ENCODE peak calls at places on chromosomes 11 and 22, in eight cellular contexts. Y, H, I, Z, R, G, W and B are unnamed samples.

GRCh38 chr22:23695748-23696325 is 5.0 kb downstream of the RGL4 start:
- DNase-seq in Y (no peak), H (no peak), I (no peak), Z (no peak), R (no peak), G (no peak), W (no peak), B (no peak)

GRCh38 chr22:24083361-24083760 is 72.3 kb downstream of the CABIN1 start:
- DNase-seq in Y (no peak), H (no peak), I (no peak), Z (no peak), R (no peak), G (no peak), W (no peak), B (no peak)

GRCh38 chr11:113119074-113119473 is 157.9 kb downstream of the NCAM1 start:
- DNase-seq in Y (no peak), H (no peak), I (no peak), Z (peak; percentile 30), R (no peak), G (no peak), W (no peak), B (no peak)

GRCh38 chr22:46373838-46374662 is 38.5 kb downstream of the TRMU start:
- DNase-seq in Y (peak; percentile 77), H (no peak), I (no peak), Z (no peak), R (no peak), G (no peak), W (no peak), B (peak; percentile 55)

GRCh38 chr11:100837294-100837693 is 150.2 kb downstream of the ARHGAP42 start:
- DNase-seq in Y (no peak), H (no peak), I (no peak), Z (no peak), R (no peak), G (no peak), W (no peak), B (no peak)

GRCh38 chr11:11148104-11148509 is 204.9 kb downstream of the CSNK2A3 start:
- DNase-seq in Y (no peak), H (peak; percentile 65), I (peak; percentile 94), Z (peak; percentile 40), R (no peak), G (no peak), W (peak; percentile 93), B (peak; percentile 91)

GRCh38 chr11:82980947-82981346 is 79.4 kb downstream of the DDIAS start:
- DNase-seq in Y (no peak), H (no peak), I (no peak), Z (no peak), R (no peak), G (no peak), W (no peak), B (no peak)

GRCh38 chr11:102552447-102553200 is 22.1 kb upstream of the MMP7 start:
- DNase-seq in Y (no peak), H (no peak), I (no peak), Z (no peak), R (peak; percentile 48), G (no peak), W (no peak), B (peak; percentile 57)

GRCh38 chr11:69231466-69232018 is 62.4 kb upstream of the MYEOV start:
- DNase-seq in Y (no peak), H (no peak), I (no peak), Z (no peak), R (peak; percentile 2), G (no peak), W (no peak), B (no peak)

GRCh38 chr11:116232364-116232801 is 540.4 kb downstream of the BUD13 start:
- DNase-seq in Y (no peak), H (no peak), I (no peak), Z (no peak), R (no peak), G (no peak), W (no peak), B (no peak)

GRCh38 chr11:69825037-69825834 is 6.0 kb upstream of the FGF3 start:
- DNase-seq in Y (peak; percentile 62), H (no peak), I (no peak), Z (peak; percentile 72), R (peak; percentile 53), G (no peak), W (peak; percentile 12), B (no peak)

GRCh38 chr11:47863189-47863892 is 15.2 kb upstream of the NUP160 start:
- DNase-seq in Y (no peak), H (no peak), I (no peak), Z (no peak), R (no peak), G (no peak), W (no peak), B (no peak)

GRCh38 chr22:41132555-41132954 is 40.2 kb downstream of the EP300 start:
- DNase-seq in Y (no peak), H (no peak), I (no peak), Z (no peak), R (no peak), G (no peak), W (no peak), B (no peak)

GRCh38 chr22:36201630-36202312 is at the start of gene APOL4:
- DNase-seq in Y (peak; percentile 76), H (peak; percentile 87), I (peak; percentile 78), Z (peak; percentile 56), R (peak; percentile 70), G (no peak), W (peak; percentile 91), B (peak; percentile 58)

GRCh38 chr11:1224491-1225385 is 1.9 kb downstream of the MUC5B start:
- DNase-seq in Y (peak; percentile 85), H (peak; percentile 39), I (peak; percentile 52), Z (no peak), R (no peak), G (no peak), W (peak; percentile 36), B (no peak)

GRCh38 chr11:37171451-37171850 is 573.4 kb upstream of the RAG2 start:
- DNase-seq in Y (no peak), H (no peak), I (no peak), Z (no peak), R (no peak), G (no peak), W (no peak), B (no peak)

GRCh38 chr11:3855808-3856491 is 486 bp downstream of the STIM1 start:
- DNase-seq in Y (peak; percentile 87), H (peak; percentile 77), I (peak; percentile 77), Z (no peak), R (peak; percentile 46), G (no peak), W (peak; percentile 87), B (peak; percentile 56)

GRCh38 chr11:130581631-130582030 is 133.2 kb downstream of the ADAMTS15 start:
- DNase-seq in Y (no peak), H (no peak), I (no peak), Z (no peak), R (no peak), G (no peak), W (no peak), B (no peak)

GRCh38 chr11:75275581-75275980 is 35.0 kb downstream of the TPBGL start:
- DNase-seq in Y (peak; percentile 87), H (peak; percentile 81), I (peak; percentile 75), Z (no peak), R (peak; percentile 57), G (peak; percentile 24), W (peak; percentile 68), B (peak; percentile 33)

GRCh38 chr11:126573325-126574076 is 218.0 kb downstream of the ST3GAL4 start:
- DNase-seq in Y (no peak), H (no peak), I (no peak), Z (no peak), R (no peak), G (no peak), W (no peak), B (no peak)

GRCh38 chr11:128481135-128481534 is 106.2 kb downstream of the ETS1 start:
- DNase-seq in Y (no peak), H (no peak), I (no peak), Z (no peak), R (no peak), G (no peak), W (no peak), B (no peak)

GRCh38 chr11:63682045-63682915 is 980 bp downstream of the RTN3 start:
- DNase-seq in Y (no peak), H (no peak), I (no peak), Z (peak; percentile 42), R (no peak), G (no peak), W (no peak), B (peak; percentile 46)

GRCh38 chr11:11243790-11244469 is 109.1 kb downstream of the CSNK2A3 start:
- DNase-seq in Y (no peak), H (peak; percentile 63), I (no peak), Z (peak; percentile 14), R (no peak), G (no peak), W (peak; percentile 60), B (no peak)

GRCh38 chr11:87454246-87454645 is 416.5 kb downstream of the TMEM135 start:
- DNase-seq in Y (no peak), H (no peak), I (no peak), Z (no peak), R (peak; percentile 38), G (no peak), W (no peak), B (no peak)
- H3K4me3 ChIP-seq in Y (no peak overlapping the region), H (no peak overlapping the region), I (no peak overlapping the region), Z (no peak overlapping the region), R (no peak overlapping the region), G (no peak overlapping the region), W (no peak overlapping the region), B (no peak overlapping the region)

DNA sequence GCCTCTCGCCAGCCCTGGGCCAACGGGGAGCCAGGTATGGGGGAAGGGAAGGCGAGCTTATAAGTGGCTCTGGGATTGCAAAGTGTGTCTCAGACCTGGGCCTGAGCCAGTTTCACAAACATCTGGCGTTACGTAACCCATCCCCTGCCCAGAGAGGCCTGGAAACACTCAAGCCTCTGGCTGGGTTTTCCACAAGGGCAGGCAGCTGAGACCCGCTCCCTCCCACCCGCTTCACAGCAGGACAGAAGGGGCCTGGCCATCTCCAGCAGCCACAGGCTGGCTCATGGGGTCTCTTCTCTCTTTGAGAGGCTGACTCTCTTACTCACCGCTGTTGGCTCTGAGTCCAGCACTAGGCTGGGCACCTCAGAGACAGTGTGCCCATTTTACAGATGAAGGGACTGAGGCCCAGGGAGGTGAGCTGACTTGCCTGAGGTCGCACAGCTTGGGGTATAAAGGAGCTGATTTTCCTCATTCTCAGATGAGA is 44.5 kb downstream of the TRIOBP start:
- DNase-seq in Y (peak; percentile 75), H (peak; percentile 84), I (peak; percentile 91), Z (peak; percentile 73), R (peak; percentile 76), G (no peak), W (peak; percentile 89), B (peak; percentile 95)
- H3K4me1 ChIP-seq in Y (peaks cover 8% of the 10 kb centered on the region), H (peaks cover 44% of the 10 kb centered on the region), I (peaks cover 14% of the 10 kb centered on the region), Z (peaks cover 34% of the 10 kb centered on the region), R (peaks cover 67% of the 10 kb centered on the region), G (peaks cover 34% of the 10 kb centered on the region), W (no peaks in the 10 kb centered on the region), B (peaks cover 39% of the 10 kb centered on the region)

DNA sequence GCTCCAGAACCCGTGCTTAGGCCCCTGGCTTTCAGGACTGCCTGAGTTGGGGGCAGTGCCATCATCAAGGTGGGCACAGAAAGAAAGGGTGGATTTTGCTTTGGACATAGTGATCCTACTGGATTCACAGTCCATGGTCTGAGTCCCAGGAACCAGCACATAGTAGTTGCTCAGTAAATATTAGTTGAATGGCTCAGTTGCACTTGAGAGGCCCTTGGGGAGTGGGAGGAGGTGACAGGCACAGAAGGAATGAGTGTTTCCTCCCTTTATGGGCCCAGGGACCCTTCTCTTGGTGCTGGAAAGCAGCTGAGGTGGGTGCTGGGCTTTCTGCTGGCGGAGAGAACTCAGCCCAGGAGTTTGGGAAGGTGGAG is 16.6 kb downstream of the ARHGEF17 start:
- DNase-seq in Y (no peak), H (no peak), I (no peak), Z (no peak), R (no peak), G (no peak), W (no peak), B (no peak)
- H3K4me3 ChIP-seq in Y (no peak overlapping the region), H (no peak overlapping the region), I (peak overlapping the region; percentile 24), Z (no peak overlapping the region), R (no peak overlapping the region), G (no peak overlapping the region), W (no peak overlapping the region), B (no peak overlapping the region)

GRCh38 chr11:67239795-67240574 is 26.3 kb upstream of the GRK2 start:
- DNase-seq in Y (peak; percentile 98), H (peak; percentile 96), I (peak; percentile 99), Z (peak; percentile 99), R (peak; percentile 96), G (peak; percentile 89), W (peak; percentile 98), B (peak; percentile 99)
- H3K4me1 ChIP-seq in Y (peaks cover 38% of the 10 kb centered on the region), H (peaks cover 53% of the 10 kb centered on the region), I (peaks cover 25% of the 10 kb centered on the region), Z (peaks cover 48% of the 10 kb centered on the region), R (peaks cover 66% of the 10 kb centered on the region), G (peaks cover 45% of the 10 kb centered on the region), W (peaks cover 50% of the 10 kb centered on the region), B (peaks cover 43% of the 10 kb centered on the region)